ENCODE peak calls at places on chromosomes 4 and X, in six cellular contexts. S, M, O, E, I and W are unnamed samples.

GRCh38 chrX:148572332-148572731 is 71.9 kb downstream of the AFF2 start:
- DNase-seq in M (no peak), O (no peak), S (no peak), I (no peak), E (no peak), W (no peak)

GRCh38 chr4:114264877-114265291 is 285.4 kb upstream of the ARSJ start:
- DNase-seq in E (no peak), M (no peak), O (peak; percentile 43), I (peak; percentile 76), S (no peak), W (no peak)

GRCh38 chr4:80138556-80139538 is 58.5 kb upstream of the PRDM8 start:
- DNase-seq in E (peak; percentile 74), I (peak; percentile 53), O (peak; percentile 82), S (no peak), M (peak; percentile 7), W (no peak)

GRCh38 chrX:111040377-111041017 is 55.5 kb upstream of the PAK3 start:
- DNase-seq in E (no peak), M (no peak), O (peak; percentile 37), S (peak; percentile 11), I (peak; percentile 69), W (no peak)

GRCh38 chrX:19613645-19614323 is 98.5 kb upstream of the MAP3K15 start:
- DNase-seq in M (no peak), I (no peak), O (no peak), E (no peak), S (no peak), W (no peak)

GRCh38 chr4:101600287-101600686 is 190.2 kb upstream of the BANK1 start:
- DNase-seq in I (no peak), O (peak; percentile 8), M (no peak), S (no peak), E (no peak), W (no peak)

GRCh38 chrX:140087865-140088264 is 122.5 kb upstream of the CXorf66 start:
- DNase-seq in S (no peak), M (no peak), E (no peak), O (no peak), I (no peak), W (no peak)

GRCh38 chr4:76897522-76898384 is at the start of gene SOWAHB:
- DNase-seq in S (no peak), O (no peak), M (peak; percentile 40), E (peak; percentile 58), I (no peak), W (peak; percentile 20)

GRCh38 chrX:150610038-150610437 is 41.6 kb downstream of the MTM1 start:
- DNase-seq in I (no peak), S (no peak), E (no peak), M (no peak), O (no peak), W (no peak)

GRCh38 chrX:38806054-38806389 is 4.8 kb downstream of the MID1IP1 start:
- DNase-seq in M (no peak), I (no peak), S (no peak), E (no peak), O (no peak), W (no peak)

GRCh38 chr4:52852041-52852440 is 10.1 kb upstream of the RASL11B start:
- DNase-seq in I (no peak), O (peak; percentile 27), M (no peak), S (no peak), E (no peak), W (no peak)

GRCh38 chr4:181504846-181505374 is 738.3 kb upstream of the TENM3 start:
- DNase-seq in I (no peak), S (no peak), E (no peak), O (no peak), M (no peak), W (no peak)

GRCh38 chr4:108058685-108059440 is 69.2 kb downstream of the HADH start:
- DNase-seq in S (no peak), I (no peak), E (no peak), O (peak; percentile 56), M (no peak), W (no peak)

GRCh38 chr4:101346312-101346561 is 1.1 kb downstream of the PPP3CA start:
- DNase-seq in O (no peak), M (peak; percentile 38), E (peak; percentile 64), I (no peak), S (no peak), W (no peak)

GRCh38 chr4:3291411-3291968 is 1.3 kb upstream of the RGS12 start:
- DNase-seq in E (peak; percentile 40), I (no peak), O (no peak), S (no peak), M (no peak), W (no peak)

GRCh38 chr4:146190393-146190910 is 14.9 kb downstream of the LSM6 start:
- DNase-seq in I (peak; percentile 64), O (no peak), M (no peak), E (no peak), S (no peak), W (no peak)

GRCh38 chr4:48670587-48670986 is 109.5 kb downstream of the FRYL start:
- DNase-seq in I (no peak), M (no peak), O (no peak), S (no peak), E (no peak), W (no peak)

GRCh38 chr4:57157611-57158137 is 47.5 kb upstream of the IGFBP7 start:
- DNase-seq in S (no peak), M (no peak), O (no peak), E (no peak), I (no peak), W (no peak)

GRCh38 chr4:153517159-153517558 is 51.0 kb downstream of the TMEM131L start:
- DNase-seq in M (no peak), O (no peak), I (no peak), S (no peak), E (no peak), W (no peak)

GRCh38 chr4:153519677-153520076 is 53.5 kb downstream of the TMEM131L start:
- DNase-seq in M (no peak), S (no peak), E (no peak), I (no peak), O (no peak), W (no peak)

GRCh38 chr4:153518637-153519384 is 52.7 kb downstream of the TMEM131L start:
- DNase-seq in S (no peak), I (peak; percentile 35), M (no peak), E (no peak), O (no peak), W (no peak)

GRCh38 chr4:153520227-153520626 is 54.1 kb downstream of the TMEM131L start:
- DNase-seq in M (no peak), O (no peak), E (no peak), I (no peak), S (no peak), W (no peak)

DNA sequence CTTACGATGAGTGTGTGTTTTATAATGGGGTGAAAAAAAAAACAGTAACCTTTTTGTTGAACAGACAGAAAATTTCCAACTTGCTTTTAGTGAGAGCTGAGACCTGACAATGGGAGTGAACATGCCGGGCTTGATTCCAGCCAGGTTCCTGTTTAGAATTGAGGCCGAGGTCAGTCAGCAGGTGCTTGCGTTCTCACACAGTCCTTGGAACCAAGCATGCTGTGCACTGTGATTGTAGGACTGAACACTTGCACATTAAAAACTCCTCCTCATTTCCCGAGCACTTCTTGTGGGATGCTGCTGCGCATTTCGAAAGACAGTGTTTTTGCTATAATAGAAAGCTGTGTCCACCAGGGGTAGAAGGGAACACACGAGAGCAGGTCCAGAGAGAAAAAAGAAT is 51.8 kb downstream of the TMEM131L start:
- DNase-seq in E (no peak), M (no peak), S (no peak), I (no peak), O (no peak), W (no peak)
- TF ChIP-seq CTCF in E (no peak), M (no peak), S (no peak), I (peak; percentile 1), O (no peak), W (no peak)

DNA sequence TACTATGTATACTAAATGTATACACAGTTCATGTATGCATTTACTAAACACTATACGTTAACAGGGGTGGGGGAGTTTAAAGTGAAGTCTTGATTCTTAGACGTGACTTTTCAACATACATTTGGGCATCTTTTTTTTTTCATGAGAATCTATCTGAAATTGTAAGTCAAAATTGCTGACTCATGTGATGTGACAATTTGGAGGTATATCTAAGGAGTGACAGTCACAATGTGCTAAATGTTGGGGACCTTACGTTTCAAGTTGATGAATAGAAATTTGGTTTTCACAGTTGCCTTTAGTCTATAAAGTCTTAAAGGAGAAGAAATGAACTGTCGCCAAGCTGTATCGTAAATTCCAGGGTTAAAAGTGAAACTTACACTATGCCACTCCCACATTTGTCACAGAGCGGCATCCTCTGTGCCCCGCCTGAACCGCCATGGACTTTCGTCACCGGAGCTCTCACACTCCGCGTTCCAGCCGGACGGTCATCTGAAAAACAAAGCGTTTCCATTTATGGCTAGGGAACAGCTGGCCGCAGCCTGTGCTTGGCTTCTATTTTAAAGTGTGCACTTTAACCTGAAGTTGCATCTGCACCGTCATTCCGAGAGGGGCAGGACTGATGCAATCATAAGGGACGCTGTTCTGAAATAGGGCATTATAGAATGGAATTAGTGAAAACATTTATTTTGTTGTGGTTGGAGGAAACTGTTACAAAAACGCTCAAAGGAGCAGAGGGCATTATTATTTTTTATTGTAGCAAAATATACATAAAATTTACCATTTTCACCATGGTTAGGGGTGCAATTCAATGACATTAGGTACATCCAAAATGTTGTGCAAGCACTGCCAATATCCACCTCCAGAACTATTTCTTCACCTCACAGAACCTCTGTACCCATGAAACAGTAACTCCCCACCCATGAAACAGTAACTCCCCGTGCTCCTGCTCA is 30.9 kb downstream of the PDLIM3 start:
- DNase-seq in I (peak; percentile 33), E (no peak), S (no peak), O (no peak), M (no peak), W (no peak)
- TF ChIP-seq CTCF in I (no peak), E (no peak), S (no peak), O (no peak), M (no peak), W (no peak)

GRCh38 chr4:32119907-32120306 is 1399.7 kb downstream of the PCDH7 start:
- DNase-seq in O (no peak), E (no peak), S (no peak), I (no peak), M (no peak), W (no peak)

GRCh38 chr4:32112891-32113290 is 1392.7 kb downstream of the PCDH7 start:
- DNase-seq in O (no peak), I (no peak), E (no peak), S (no peak), M (no peak), W (no peak)

DNA sequence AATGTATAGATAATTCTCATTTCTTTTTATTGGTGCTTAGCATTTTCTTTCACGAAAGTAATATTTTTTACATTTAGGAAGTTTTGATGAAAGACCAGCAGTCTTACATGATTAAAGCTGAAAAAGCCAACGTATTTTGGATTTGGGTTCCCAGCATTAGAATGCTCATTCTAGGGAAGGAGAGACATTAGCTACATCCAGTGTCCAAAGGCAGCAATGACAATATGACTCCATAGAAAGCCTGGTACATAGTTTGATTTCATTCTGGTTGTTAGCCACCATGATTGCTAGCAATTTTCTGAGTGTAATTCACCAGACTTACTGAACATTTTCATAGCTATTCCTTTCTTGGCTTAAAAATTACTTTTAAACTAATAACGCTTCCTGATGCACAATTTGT is 1397.5 kb downstream of the PCDH7 start:
- DNase-seq in E (no peak), O (no peak), S (peak; percentile 4), I (no peak), M (no peak), W (no peak)
- TF ChIP-seq CTCF in E (no peak), O (no peak), S (no peak), I (peak; percentile 8), M (no peak), W (no peak)

DNA sequence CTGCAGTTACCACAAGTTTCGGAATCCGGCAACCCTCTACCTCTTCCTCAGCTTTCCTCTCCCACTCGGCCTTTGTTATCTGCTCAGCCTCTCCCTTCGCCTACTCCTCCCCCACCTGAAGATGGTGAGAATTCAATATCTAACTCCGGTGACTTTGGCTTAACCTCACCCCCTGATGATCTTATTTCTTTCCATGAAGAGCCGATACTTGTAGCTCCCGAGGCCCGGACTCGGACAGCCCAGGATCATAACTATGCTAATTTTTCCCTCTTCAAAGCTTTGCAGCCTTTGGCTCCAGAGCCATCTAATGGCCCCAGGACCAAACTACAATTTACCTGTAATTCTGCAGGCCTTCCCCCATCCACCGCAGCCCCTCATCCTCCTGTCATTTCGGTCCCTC is 32.0 kb upstream of the MGST2 start:
- DNase-seq in O (peak; percentile 39), I (no peak), S (peak; percentile 42), E (no peak), M (no peak), W (no peak)
- TF ChIP-seq CTCF in O (peak; percentile 62), I (peak; percentile 62), S (peak; percentile 58), E (no peak), M (peak; percentile 10), W (no peak)